ENCODE peak calls at places on chromosomes 12 and 14, in eight cellular contexts. M, P, U, V, K, O, Q and C are unnamed samples.

GRCh38 chr14:55430024-55430690 is 10.3 kb downstream of the TBPL2 start:
- DNase-seq in P (no peak), M (no peak), K (peak; percentile 13), U (peak; percentile 36), Q (peak; percentile 65), V (no peak), O (peak; percentile 82), C (peak; percentile 95)

GRCh38 chr14:102848830-102849521 is 71.7 kb downstream of the TRAF3 start:
- DNase-seq in Q (no peak), M (peak; percentile 36), V (no peak), U (peak; percentile 65), K (no peak), P (no peak), O (peak; percentile 62), C (no peak)

GRCh38 chr12:106308611-106309010 is 6.1 kb downstream of the TCP11L2 start:
- DNase-seq in U (no peak), V (no peak), Q (no peak), P (no peak), M (no peak), K (no peak), O (no peak), C (no peak)

GRCh38 chr14:59336078-59336477 is 129.1 kb downstream of the GPR135 start:
- DNase-seq in O (no peak), P (no peak), K (no peak), U (no peak), Q (no peak), M (no peak), V (no peak), C (no peak)

GRCh38 chr12:55651314-55651703 is 14.6 kb downstream of the OR10P1 start:
- DNase-seq in U (no peak), O (no peak), V (no peak), M (no peak), K (peak; percentile 25), Q (no peak), P (no peak), C (no peak)

GRCh38 chr12:105449406-105449805 is 118.9 kb downstream of the C12orf75 start:
- DNase-seq in M (no peak), K (no peak), P (no peak), V (no peak), O (no peak), Q (no peak), U (no peak), C (no peak)

GRCh38 chr14:73460691-73461127 is 2.4 kb upstream of the NUMB start:
- DNase-seq in U (no peak), P (no peak), K (no peak), M (no peak), V (no peak), O (peak; percentile 40), Q (no peak), C (peak; percentile 64)

GRCh38 chr12:50188875-50189575 is 21.9 kb upstream of the CERS5 start:
- DNase-seq in O (no peak), M (no peak), P (no peak), K (no peak), V (no peak), U (peak; percentile 18), Q (peak; percentile 33), C (no peak)

GRCh38 chr14:92515510-92516343 is 2.1 kb downstream of the RIN3 start:
- DNase-seq in U (no peak), Q (no peak), O (no peak), V (no peak), P (no peak), K (no peak), M (no peak), C (no peak)

GRCh38 chr14:55813635-55814034 is 233.6 kb downstream of the KTN1 start:
- DNase-seq in O (no peak), U (no peak), M (no peak), K (no peak), V (no peak), P (no peak), Q (no peak), C (no peak)

GRCh38 chr12:48160807-48161206 is 3.5 kb upstream of the ASB8 start:
- DNase-seq in P (no peak), U (no peak), Q (no peak), V (no peak), K (no peak), O (peak; percentile 30), M (peak; percentile 46), C (no peak)

GRCh38 chr12:47800582-47800981 is 19.1 kb downstream of the HDAC7 start:
- DNase-seq in P (no peak), K (no peak), O (no peak), M (no peak), V (no peak), Q (no peak), U (no peak), C (no peak)

GRCh38 chr12:18158774-18159557 is 69.0 kb upstream of the RERGL start:
- DNase-seq in P (no peak), M (peak; percentile 3), U (no peak), V (no peak), O (peak; percentile 31), Q (peak; percentile 40), K (peak; percentile 87), C (peak; percentile 60)

GRCh38 chr12:64574837-64575236 is 35.5 kb upstream of the RASSF3 start:
- DNase-seq in O (no peak), V (no peak), Q (no peak), K (no peak), M (no peak), P (no peak), U (no peak), C (no peak)

GRCh38 chr12:78802593-78802992 is 62.0 kb upstream of the SYT1 start:
- DNase-seq in Q (no peak), U (no peak), K (no peak), P (no peak), V (no peak), O (peak; percentile 27), M (no peak), C (peak; percentile 86)

GRCh38 chr12:52121848-52122838 is 42.6 kb downstream of the SMIM41 start:
- DNase-seq in M (peak; percentile 60), K (no peak), O (peak; percentile 40), V (peak; percentile 78), P (peak; percentile 43), U (peak; percentile 69), Q (peak; percentile 78), C (peak; percentile 58)

GRCh38 chr12:19826988-19827550 is 387.8 kb downstream of the AEBP2 start:
- DNase-seq in Q (no peak), P (no peak), K (no peak), V (no peak), M (no peak), O (no peak), U (no peak), C (peak; percentile 10)

GRCh38 chr14:34302654-34303053 is 159.4 kb downstream of the SPTSSA start:
- DNase-seq in P (no peak), U (peak; percentile 61), K (no peak), O (no peak), V (no peak), Q (no peak), M (no peak), C (no peak)

GRCh38 chr12:96677363-96677762 is 188.0 kb downstream of the CFAP54 start:
- DNase-seq in V (no peak), U (no peak), O (no peak), M (no peak), P (no peak), K (no peak), Q (no peak), C (no peak)

GRCh38 chr12:62799126-62799736 is 135.7 kb downstream of the PPM1H start:
- DNase-seq in K (peak; percentile 90), V (no peak), M (peak; percentile 31), P (peak; percentile 5), Q (peak; percentile 77), U (peak; percentile 42), O (peak; percentile 72), C (peak; percentile 68)

GRCh38 chr12:57766464-57767311 is at the start of gene CYP27B1:
- DNase-seq in O (no peak), Q (peak; percentile 40), V (no peak), K (no peak), U (no peak), M (no peak), P (no peak), C (peak; percentile 78)

GRCh38 chr12:103680591-103681065 is 93.6 kb downstream of the STAB2 start:
- DNase-seq in M (no peak), K (no peak), Q (peak; percentile 11), O (no peak), V (peak; percentile 79), P (no peak), U (peak; percentile 38), C (peak; percentile 5)

GRCh38 chr12:30519535-30519934 is 176.1 kb downstream of the IPO8 start:
- DNase-seq in K (no peak), M (no peak), U (no peak), V (no peak), Q (no peak), P (no peak), O (no peak), C (no peak)

GRCh38 chr14:30507209-30507608 is 51.7 kb upstream of the G2E3 start:
- DNase-seq in O (no peak), V (no peak), Q (no peak), P (no peak), U (no peak), K (no peak), M (no peak), C (no peak)

GRCh38 chr12:88934163-88934747 is 354.0 kb upstream of the KITLG start:
- DNase-seq in Q (no peak), P (no peak), K (no peak), U (no peak), M (no peak), V (no peak), O (peak; percentile 33), C (peak; percentile 90)

GRCh38 chr14:104600141-104600643 is 4.4 kb downstream of the TMEM179 start:
- DNase-seq in U (no peak), Q (no peak), K (no peak), V (no peak), P (no peak), O (peak; percentile 3), M (peak; percentile 57), C (no peak)

GRCh38 chr12:91361864-91362263 is 179.2 kb upstream of the DCN start:
- DNase-seq in U (no peak), P (no peak), K (peak; percentile 22), Q (no peak), M (no peak), O (peak; percentile 57), V (no peak), C (peak; percentile 54)

GRCh38 chr12:19530631-19531020 is 91.3 kb downstream of the AEBP2 start:
- DNase-seq in M (no peak), Q (no peak), U (no peak), P (no peak), K (no peak), O (peak; percentile 72), V (no peak), C (peak; percentile 62)

GRCh38 chr14:23076785-23077408 is 18.0 kb downstream of the ACIN1 start:
- DNase-seq in M (no peak), U (no peak), O (no peak), Q (peak; percentile 39), P (no peak), V (no peak), K (no peak), C (peak; percentile 43)

GRCh38 chr14:101083564-101084435 is 180.3 kb upstream of the RTL1 start:
- DNase-seq in V (peak; percentile 29), P (no peak), M (no peak), O (no peak), U (peak; percentile 8), Q (no peak), K (no peak), C (peak; percentile 12)

GRCh38 chr12:108170164-108170563 is 41.1 kb downstream of the WSCD2 start:
- DNase-seq in Q (no peak), K (no peak), M (no peak), V (no peak), P (no peak), O (no peak), U (no peak), C (no peak)

GRCh38 chr14:56173360-56173922 is 55.2 kb downstream of the PELI2 start:
- DNase-seq in K (no peak), V (no peak), P (no peak), U (no peak), M (no peak), Q (no peak), O (no peak), C (no peak)

GRCh38 chr14:31740688-31741087 is 179.5 kb downstream of the NUBPL start:
- DNase-seq in O (no peak), V (no peak), K (no peak), P (no peak), U (no peak), Q (no peak), M (no peak), C (no peak)

GRCh38 chr14:100045687-100046344 is 19.4 kb upstream of the EVL start:
- DNase-seq in Q (no peak), P (no peak), K (no peak), O (peak; percentile 64), V (no peak), U (no peak), M (no peak), C (no peak)